ENCODE peak calls at places on chromosomes 11 and 22, in seven cellular contexts. X is psoas muscle; N is naive thymus-derived CD8-positive, alpha-beta T cell; G is M059J; F is activated CD4-positive, alpha-beta memory T cell treated with anti-CD3 and anti-CD28 coated beads, Interleukin-2, amount 10 ng/mL, durations not matched to agents 7 days and 5 days; W is stimulated activated CD4-positive, alpha-beta T cell treated with anti-CD3 and anti-CD28 coated beads, Interleukin-4, amount 100 ng/mL, for 48 hours; T is iris pigment epithelial cell. Y is an unnamed sample.

GRCh38 chr22:38832005-38832978 is 11.5 kb downstream of the NPTXR start:
- DNase-seq in X (no peak), N (no peak), G (no peak), F (no peak), W (no peak), T (no peak), Y (no peak)

GRCh38 chr11:77040401-77040777 is 6.2 kb downstream of the B3GNT6 start:
- DNase-seq in X (no peak), N (no peak), G (no peak), F (no peak), W (no peak), T (no peak), Y (no peak)

GRCh38 chr22:46057762-46058420 is 80.9 kb upstream of the WNT7B start:
- DNase-seq in X (no peak), N (no peak), G (peak), F (peak), W (no peak), T (no peak), Y (no peak)

GRCh38 chr22:49011379-49011768 is 816.3 kb downstream of the BRD1 start:
- DNase-seq in X (no peak), N (no peak), G (no peak), F (no peak), W (no peak), T (no peak), Y (no peak)

GRCh38 chr22:20131856-20132685 is 467 bp downstream of the ZDHHC8 start:
- DNase-seq in X (peak), N (no peak), G (no peak), F (peak), W (no peak), T (no peak), Y (no peak)

GRCh38 chr11:36098046-36098445 is 154.2 kb downstream of the LDLRAD3 start:
- DNase-seq in X (no peak), N (no peak), G (no peak), F (no peak), W (no peak), T (no peak), Y (no peak)

GRCh38 chr11:73322111-73322985 is 14.3 kb downstream of the ARHGEF17 start:
- DNase-seq in X (no peak), N (no peak), G (peak), F (no peak), W (no peak), T (peak), Y (no peak)

GRCh38 chr11:72617080-72617744 is 57.0 kb downstream of the PDE2A start:
- DNase-seq in X (peak), N (no peak), G (peak), F (no peak), W (no peak), T (no peak), Y (no peak)

GRCh38 chr22:19097518-19097917 is 24.7 kb downstream of the DGCR2 start:
- DNase-seq in X (no peak), N (no peak), G (no peak), F (no peak), W (no peak), T (no peak), Y (no peak)

GRCh38 chr11:113553235-113553634 is 78.0 kb upstream of the DRD2 start:
- DNase-seq in X (peak), N (no peak), G (peak), F (no peak), W (no peak), T (peak), Y (no peak)

GRCh38 chr22:31230871-31231621 is 18.9 kb downstream of the LIMK2 start:
- DNase-seq in X (no peak), N (peak), G (peak), F (peak), W (no peak), T (peak), Y (peak)

GRCh38 chr22:47196881-47197701 is 434.6 kb downstream of the TBC1D22A start:
- DNase-seq in X (no peak), N (no peak), G (no peak), F (peak), W (no peak), T (no peak), Y (no peak)

GRCh38 chr11:7514099-7514725 is 413 bp downstream of the PPFIBP2 start:
- DNase-seq in X (peak), N (no peak), G (no peak), F (peak), W (no peak), T (no peak), Y (no peak)

GRCh38 chr11:7031346-7031957 is 11.2 kb downstream of the NLRP14 start:
- DNase-seq in X (no peak), N (no peak), G (no peak), F (no peak), W (no peak), T (no peak), Y (no peak)

GRCh38 chr11:16184588-16184987 is 171.8 kb downstream of the SOX6 start:
- DNase-seq in X (no peak), N (no peak), G (peak), F (no peak), W (no peak), T (peak), Y (no peak)

GRCh38 chr11:23957309-23957708 is 539.5 kb upstream of the LUZP2 start:
- DNase-seq in X (no peak), N (no peak), G (peak), F (no peak), W (no peak), T (peak), Y (no peak)

GRCh38 chr11:77082838-77083552 is 16.2 kb downstream of the CAPN5 start:
- DNase-seq in X (peak), N (peak), G (no peak), F (peak), W (no peak), T (peak), Y (no peak)

GRCh38 chr11:93783767-93784151 is 323 bp upstream of the MED17 start:
- DNase-seq in X (no peak), N (no peak), G (no peak), F (no peak), W (no peak), T (no peak), Y (no peak)

GRCh38 chr11:6817668-6818067 is 18.2 kb upstream of the OR6A2 start:
- DNase-seq in X (no peak), N (no peak), G (no peak), F (no peak), W (no peak), T (peak), Y (no peak)

GRCh38 chr22:17074648-17075002 is 10.2 kb upstream of the IL17RA start:
- DNase-seq in X (no peak), N (no peak), G (peak), F (no peak), W (no peak), T (peak), Y (no peak)

GRCh38 chr11:71977743-71978418 is 20.8 kb upstream of the IL18BP start:
- DNase-seq in X (no peak), N (peak), G (peak), F (peak), W (no peak), T (peak), Y (peak)

GRCh38 chr11:72041364-72042058 is 38.8 kb downstream of the NUMA1 start:
- DNase-seq in X (peak), N (peak), G (peak), F (peak), W (no peak), T (peak), Y (peak)

GRCh38 chr11:1293619-1294015 is 15.8 kb downstream of the TOLLIP start:
- DNase-seq in X (no peak), N (no peak), G (no peak), F (no peak), W (no peak), T (no peak), Y (no peak)

GRCh38 chr11:88131764-88132470 is 43.3 kb downstream of the RAB38 start:
- DNase-seq in X (no peak), N (no peak), G (peak), F (no peak), W (no peak), T (peak), Y (no peak)

GRCh38 chr11:121757480-121758125 is 304.8 kb upstream of the SORL1-AS1 start:
- DNase-seq in X (no peak), N (no peak), G (peak), F (no peak), W (no peak), T (peak), Y (no peak)

GRCh38 chr11:64848779-64849599 is 4.5 kb upstream of the CDC42BPG start:
- DNase-seq in X (no peak), N (no peak), G (no peak), F (no peak), W (no peak), T (no peak), Y (no peak)

GRCh38 chr11:82507288-82507687 is 226.4 kb downstream of the FAM181B start:
- DNase-seq in X (no peak), N (no peak), G (no peak), F (no peak), W (no peak), T (no peak), Y (peak)

GRCh38 chr11:120339394-120339890 is 3.2 kb downstream of the ARHGEF12 start:
- DNase-seq in X (no peak), N (no peak), G (peak), F (no peak), W (no peak), T (peak), Y (no peak)

GRCh38 chr11:64535811-64536210 is 55.2 kb upstream of the SLC22A12 start:
- DNase-seq in X (no peak), N (no peak), G (no peak), F (no peak), W (no peak), T (no peak), Y (no peak)

GRCh38 chr22:27775087-27775697 is 26.4 kb downstream of the MN1 start:
- DNase-seq in X (peak), N (no peak), G (no peak), F (no peak), W (no peak), T (no peak), Y (no peak)

GRCh38 chr11:46003647-46004046 is 81.2 kb downstream of the LARGE2 start:
- DNase-seq in X (no peak), N (no peak), G (no peak), F (no peak), W (no peak), T (peak), Y (no peak)

GRCh38 chr11:73528420-73528819 is 69.5 kb downstream of the FAM168A start:
- DNase-seq in X (no peak), N (no peak), G (no peak), F (no peak), W (no peak), T (peak), Y (no peak)

GRCh38 chr22:46076651-46077339 is 73.5 kb upstream of the PPARA start:
- DNase-seq in X (peak), N (no peak), G (peak), F (no peak), W (no peak), T (peak), Y (no peak)

Y was measured in COR-L47.